ENCODE peak calls at places on chromosomes 16 and 17, in seven cellular contexts. One of them, this sample, is unnamed.

GRCh38 chr16:51290886-51291285 is 139.8 kb upstream of the SALL1 start:
- DNase-seq in HepG2: no peak
- DNase-seq in K562: no peak
- DNase-seq in GM12892: no peak
- DNase-seq in H1: no peak
- DNase-seq in GM12878: no peak
- DNase-seq in SK-N-SH: no peak
- DNase-seq in this sample: no peak

GRCh38 chr16:68665501-68665900 is 20.4 kb downstream of the CDH3 start:
- DNase-seq in HepG2: no peak
- DNase-seq in H1: no peak
- DNase-seq in K562: no peak
- DNase-seq in GM12878: no peak
- DNase-seq in SK-N-SH: no peak
- DNase-seq in GM12892: no peak
- DNase-seq in this sample: no peak

GRCh38 chr17:10135539-10136257 is 62.7 kb downstream of the GAS7 start:
- DNase-seq in SK-N-SH: no peak
- DNase-seq in GM12878: no peak
- DNase-seq in K562: no peak
- DNase-seq in HepG2: no peak
- DNase-seq in H1: no peak
- DNase-seq in GM12892: no peak
- DNase-seq in this sample: no peak

GRCh38 chr17:40588557-40588956 is 23.3 kb upstream of the CCR7 start:
- DNase-seq in HepG2: no peak
- DNase-seq in SK-N-SH: no peak
- DNase-seq in GM12892: no peak
- DNase-seq in GM12878: no peak
- DNase-seq in H1: no peak
- DNase-seq in K562: no peak
- DNase-seq in this sample: no peak

GRCh38 chr16:69669577-69669976 is 56.8 kb downstream of the NQO1 start:
- DNase-seq in H1: no peak
- DNase-seq in K562: no peak
- DNase-seq in SK-N-SH: no peak
- DNase-seq in GM12878: no peak
- DNase-seq in GM12892: no peak
- DNase-seq in HepG2: no peak
- DNase-seq in this sample: no peak

GRCh38 chr16:2194852-2195315 is 1.5 kb downstream of the CASKIN1 start:
- DNase-seq in K562: peak; percentile 83
- DNase-seq in H1: no peak
- DNase-seq in HepG2: peak; percentile 67
- DNase-seq in GM12892: peak; percentile 61
- DNase-seq in GM12878: peak; percentile 11
- DNase-seq in SK-N-SH: peak; percentile 74
- DNase-seq in this sample: peak; percentile 68

GRCh38 chr16:61797296-61797695 is 238.9 kb downstream of the CDH8 start:
- DNase-seq in K562: no peak
- DNase-seq in GM12878: no peak
- DNase-seq in H1: no peak
- DNase-seq in GM12892: no peak
- DNase-seq in HepG2: no peak
- DNase-seq in SK-N-SH: no peak
- DNase-seq in this sample: no peak

GRCh38 chr16:3058173-3059030 is 7.0 kb upstream of the IL32 start:
- DNase-seq in GM12892: no peak
- DNase-seq in K562: peak; percentile 81
- DNase-seq in SK-N-SH: peak; percentile 57
- DNase-seq in HepG2: peak; percentile 36
- DNase-seq in H1: no peak
- DNase-seq in GM12878: no peak
- DNase-seq in this sample: no peak

GRCh38 chr17:7479389-7480192 is at the start of gene ZBTB4:
- DNase-seq in HepG2: peak; percentile 59
- DNase-seq in H1: no peak
- DNase-seq in K562: peak; percentile 64
- DNase-seq in SK-N-SH: peak; percentile 92
- DNase-seq in GM12878: no peak
- DNase-seq in GM12892: peak; percentile 63
- DNase-seq in this sample: peak; percentile 68

GRCh38 chr17:67377727-67378443 is 804 bp downstream of the PITPNC1 start:
- DNase-seq in SK-N-SH: peak; percentile 88
- DNase-seq in K562: peak; percentile 47
- DNase-seq in HepG2: no peak
- DNase-seq in H1: no peak
- DNase-seq in GM12892: peak; percentile 50
- DNase-seq in GM12878: no peak
- DNase-seq in this sample: peak; percentile 44

GRCh38 chr16:56603589-56603988 is 4.8 kb upstream of the MT2A start:
- DNase-seq in K562: peak; percentile 69
- DNase-seq in H1: no peak
- DNase-seq in SK-N-SH: peak; percentile 67
- DNase-seq in GM12892: no peak
- DNase-seq in GM12878: no peak
- DNase-seq in HepG2: peak; percentile 86
- DNase-seq in this sample: no peak

GRCh38 chr16:57955572-57955971 is 15.4 kb downstream of the CNGB1 start:
- DNase-seq in GM12892: no peak
- DNase-seq in H1: no peak
- DNase-seq in K562: no peak
- DNase-seq in SK-N-SH: no peak
- DNase-seq in GM12878: no peak
- DNase-seq in HepG2: no peak
- DNase-seq in this sample: no peak

GRCh38 chr16:89687092-89687940 is 827 bp downstream of the CDK10 start:
- DNase-seq in K562: peak; percentile 48
- DNase-seq in HepG2: peak; percentile 99
- DNase-seq in SK-N-SH: no peak
- DNase-seq in GM12878: peak; percentile 24
- DNase-seq in GM12892: no peak
- DNase-seq in H1: no peak
- DNase-seq in this sample: no peak

GRCh38 chr16:11152677-11153321 is 103.2 kb downstream of the SOCS1 start:
- DNase-seq in GM12892: no peak
- DNase-seq in K562: peak; percentile 41
- DNase-seq in HepG2: peak; percentile 72
- DNase-seq in GM12878: no peak
- DNase-seq in H1: no peak
- DNase-seq in SK-N-SH: no peak
- DNase-seq in this sample: no peak

GRCh38 chr17:17350491-17351355 is 47.5 kb downstream of the NT5M start:
- DNase-seq in H1: no peak
- DNase-seq in SK-N-SH: no peak
- DNase-seq in GM12892: no peak
- DNase-seq in HepG2: no peak
- DNase-seq in K562: no peak
- DNase-seq in GM12878: no peak
- DNase-seq in this sample: no peak

GRCh38 chr17:43563262-43564079 is 17.3 kb upstream of the ETV4 start:
- DNase-seq in GM12878: no peak
- DNase-seq in GM12892: no peak
- DNase-seq in SK-N-SH: no peak
- DNase-seq in H1: no peak
- DNase-seq in HepG2: no peak
- DNase-seq in K562: no peak
- DNase-seq in this sample: no peak

GRCh38 chr17:28363186-28363585 is 1.8 kb downstream of the SEBOX start:
- DNase-seq in SK-N-SH: no peak
- DNase-seq in GM12878: no peak
- DNase-seq in HepG2: no peak
- DNase-seq in GM12892: no peak
- DNase-seq in H1: no peak
- DNase-seq in K562: no peak
- DNase-seq in this sample: no peak

GRCh38 chr17:17487998-17488397 is 8.2 kb downstream of the RASD1 start:
- DNase-seq in SK-N-SH: no peak
- DNase-seq in HepG2: no peak
- DNase-seq in GM12892: no peak
- DNase-seq in H1: no peak
- DNase-seq in GM12878: no peak
- DNase-seq in K562: no peak
- DNase-seq in this sample: no peak

GRCh38 chr16:81879625-81880024 is 100.5 kb downstream of the PLCG2 start:
- DNase-seq in K562: peak; percentile 28
- DNase-seq in GM12878: no peak
- DNase-seq in H1: no peak
- DNase-seq in HepG2: no peak
- DNase-seq in GM12892: no peak
- DNase-seq in SK-N-SH: no peak
- DNase-seq in this sample: no peak

GRCh38 chr17:68455756-68456528 is 1.4 kb downstream of the WIPI1 start:
- DNase-seq in SK-N-SH: peak; percentile 34
- DNase-seq in H1: no peak
- DNase-seq in GM12892: no peak
- DNase-seq in GM12878: no peak
- DNase-seq in K562: no peak
- DNase-seq in HepG2: peak; percentile 89
- DNase-seq in this sample: no peak

GRCh38 chr16:81785138-81785924 is 6.2 kb downstream of the PLCG2 start:
- DNase-seq in K562: no peak
- DNase-seq in H1: no peak
- DNase-seq in GM12892: no peak
- DNase-seq in HepG2: no peak
- DNase-seq in GM12878: no peak
- DNase-seq in SK-N-SH: no peak
- DNase-seq in this sample: no peak

GRCh38 chr16:12801511-12802042 is 2.1 kb downstream of the CPPED1 start:
- DNase-seq in SK-N-SH: no peak
- DNase-seq in H1: no peak
- DNase-seq in HepG2: peak; percentile 68
- DNase-seq in GM12878: peak; percentile 73
- DNase-seq in GM12892: peak; percentile 38
- DNase-seq in K562: peak; percentile 72
- DNase-seq in this sample: peak; percentile 32
- TF ChIP-seq TAF1 in SK-N-SH: no peak
- TF ChIP-seq TAF1 in H1: no peak
- TF ChIP-seq TAF1 in HepG2: no peak
- TF ChIP-seq TAF1 in GM12878: peak; percentile 21
- TF ChIP-seq TAF1 in GM12892: no peak
- TF ChIP-seq TAF1 in K562: no peak
- TF ChIP-seq TAF1 in this sample: no peak

GRCh38 chr17:57243171-57243622 is 13.1 kb upstream of the MSI2 start:
- DNase-seq in K562: peak; percentile 83
- DNase-seq in GM12892: peak; percentile 43
- DNase-seq in SK-N-SH: peak; percentile 74
- DNase-seq in H1: peak; percentile 47
- DNase-seq in GM12878: peak; percentile 50
- DNase-seq in HepG2: peak; percentile 70
- DNase-seq in this sample: peak; percentile 53
- TF ChIP-seq POLR2AphosphoS5 in K562: no peak
- TF ChIP-seq POLR2AphosphoS5 in GM12892: no peak
- TF ChIP-seq POLR2AphosphoS5 in SK-N-SH: no peak
- TF ChIP-seq POLR2AphosphoS5 in H1: no peak
- TF ChIP-seq POLR2AphosphoS5 in GM12878: no peak
- TF ChIP-seq POLR2AphosphoS5 in HepG2: no peak
- TF ChIP-seq POLR2AphosphoS5 in this sample: no peak

GRCh38 chr17:81518113-81518784 is 5.7 kb upstream of the ACTG1 start:
- DNase-seq in GM12892: no peak
- DNase-seq in SK-N-SH: no peak
- DNase-seq in H1: no peak
- DNase-seq in HepG2: no peak
- DNase-seq in GM12878: no peak
- DNase-seq in K562: no peak
- DNase-seq in this sample: no peak
- TF ChIP-seq TAF1 in GM12892: no peak
- TF ChIP-seq TAF1 in SK-N-SH: no peak
- TF ChIP-seq TAF1 in H1: peak; percentile 6
- TF ChIP-seq TAF1 in HepG2: no peak
- TF ChIP-seq TAF1 in GM12878: no peak
- TF ChIP-seq TAF1 in K562: no peak
- TF ChIP-seq TAF1 in this sample: peak; percentile 0

GRCh38 chr17:77432034-77432554 is 291.3 kb downstream of the SEC14L1 start:
- DNase-seq in HepG2: no peak
- DNase-seq in GM12878: no peak
- DNase-seq in H1: no peak
- DNase-seq in GM12892: no peak
- DNase-seq in SK-N-SH: no peak
- DNase-seq in K562: no peak
- DNase-seq in this sample: no peak
- TF ChIP-seq POLR2AphosphoS5 in HepG2: no peak
- TF ChIP-seq POLR2AphosphoS5 in GM12878: no peak
- TF ChIP-seq POLR2AphosphoS5 in H1: no peak
- TF ChIP-seq POLR2AphosphoS5 in GM12892: no peak
- TF ChIP-seq POLR2AphosphoS5 in SK-N-SH: no peak
- TF ChIP-seq POLR2AphosphoS5 in K562: no peak
- TF ChIP-seq POLR2AphosphoS5 in this sample: no peak